ENCODE peak calls at places on chromosomes 1 and 21, in four cellular contexts. L is GM12878, E is A549, S is sigmoid colon. J is an unnamed sample.

GRCh38 chr1:177913762-177914540 is 55.9 kb downstream of the SEC16B start:
- DNase-seq in L (no peak), E (peak; percentile 19), S (no peak), J (no peak)

GRCh38 chr1:25837253-25837875 is 17.6 kb downstream of the MTFR1L start:
- DNase-seq in L (no peak), E (peak; percentile 14), S (no peak), J (no peak)

GRCh38 chr21:17466166-17466565 is 46.7 kb upstream of the CXADR start:
- DNase-seq in L (no peak), E (peak; percentile 28), S (no peak), J (no peak)

GRCh38 chr1:158016651-158017335 is 23.3 kb downstream of the KIRREL1 start:
- DNase-seq in L (no peak), E (peak; percentile 66), S (no peak), J (no peak)

GRCh38 chr1:10980094-10980577 is 32.3 kb upstream of the TARDBP start:
- DNase-seq in L (no peak), E (no peak), S (peak; percentile 91), J (peak; percentile 89)

GRCh38 chr1:182580736-182581135 is 8.3 kb downstream of the RNASEL start:
- DNase-seq in L (no peak), E (no peak), S (no peak), J (no peak)

GRCh38 chr21:44742418-44743153 is 31.2 kb upstream of the TSPEAR start:
- DNase-seq in L (no peak), E (peak; percentile 33), S (no peak), J (no peak)

GRCh38 chr21:44834231-44834950 is 16.5 kb upstream of the SUMO3 start:
- DNase-seq in L (no peak), E (no peak), S (no peak), J (no peak)

GRCh38 chr1:8875216-8875861 is 3.1 kb downstream of the ENO1 start:
- DNase-seq in L (no peak), E (no peak), S (no peak), J (no peak)

GRCh38 chr1:191508239-191508638 is 650.0 kb upstream of the RGS18 start:
- DNase-seq in L (peak; percentile 5), E (no peak), S (no peak), J (no peak)

GRCh38 chr1:86758570-86758969 is 54.2 kb downstream of the SH3GLB1 start:
- DNase-seq in L (no peak), E (peak; percentile 11), S (no peak), J (no peak)

GRCh38 chr1:23646086-23646485 is 45.5 kb upstream of the RPL11 start:
- DNase-seq in L (no peak), E (no peak), S (no peak), J (no peak)

GRCh38 chr1:35287807-35288640 is 19.5 kb downstream of the ZMYM4 start:
- DNase-seq in L (no peak), E (no peak), S (no peak), J (no peak)

GRCh38 chr1:22143586-22144033 is 713 bp upstream of the WNT4 start:
- DNase-seq in L (no peak), E (no peak), S (no peak), J (peak; percentile 84)

GRCh38 chr1:10161121-10161520 is 49.2 kb upstream of the KIF1B start:
- DNase-seq in L (no peak), E (no peak), S (no peak), J (no peak)

GRCh38 chr1:18343646-18344045 is 137.1 kb upstream of the KLHDC7A start:
- DNase-seq in L (no peak), E (no peak), S (no peak), J (no peak)

GRCh38 chr1:156510709-156511108 is 10.1 kb upstream of the MEF2D start:
- DNase-seq in L (no peak), E (no peak), S (peak; percentile 99), J (no peak)

GRCh38 chr1:200438911-200439310 is 29.1 kb upstream of the ZNF281 start:
- DNase-seq in L (no peak), E (no peak), S (no peak), J (no peak)

DNA sequence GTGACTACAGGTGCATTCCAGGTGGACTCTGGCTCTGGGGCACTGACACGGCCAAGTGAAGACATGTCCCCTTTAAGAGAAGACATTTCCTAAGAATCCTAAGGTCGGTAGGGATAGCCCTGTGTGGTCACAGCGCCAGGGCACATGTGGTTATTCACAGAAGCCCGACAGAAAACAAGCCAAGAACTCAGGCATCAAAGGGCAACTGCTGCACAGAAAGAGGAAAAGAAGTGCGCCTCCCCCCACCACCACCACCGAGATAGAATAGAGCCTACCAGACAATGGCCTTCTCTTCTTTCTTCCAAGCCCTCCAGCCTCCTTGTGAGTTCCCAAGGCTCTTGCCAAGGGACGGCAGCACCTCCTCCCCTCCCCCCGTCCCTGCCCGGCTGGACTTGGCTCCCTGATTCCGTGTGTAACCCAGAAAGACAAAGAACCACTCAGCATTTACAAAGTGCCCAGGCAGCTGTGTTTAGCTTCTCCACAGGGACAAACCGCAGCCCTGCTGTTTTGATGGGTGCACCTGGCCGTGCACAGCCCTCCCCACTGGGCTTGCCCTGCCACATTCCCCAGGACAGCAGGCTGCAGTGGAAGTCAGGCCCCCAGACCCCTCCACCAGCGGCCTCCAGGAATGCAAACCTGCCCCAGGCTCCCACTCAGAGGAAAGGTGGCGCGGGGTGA is 30.2 kb downstream of the TMPRSS2 start:
- DNase-seq in L (no peak), E (no peak), S (no peak), J (no peak)
- TF ChIP-seq EP300 in L (no peak), E (no peak), S (no peak), J (no peak)

DNA sequence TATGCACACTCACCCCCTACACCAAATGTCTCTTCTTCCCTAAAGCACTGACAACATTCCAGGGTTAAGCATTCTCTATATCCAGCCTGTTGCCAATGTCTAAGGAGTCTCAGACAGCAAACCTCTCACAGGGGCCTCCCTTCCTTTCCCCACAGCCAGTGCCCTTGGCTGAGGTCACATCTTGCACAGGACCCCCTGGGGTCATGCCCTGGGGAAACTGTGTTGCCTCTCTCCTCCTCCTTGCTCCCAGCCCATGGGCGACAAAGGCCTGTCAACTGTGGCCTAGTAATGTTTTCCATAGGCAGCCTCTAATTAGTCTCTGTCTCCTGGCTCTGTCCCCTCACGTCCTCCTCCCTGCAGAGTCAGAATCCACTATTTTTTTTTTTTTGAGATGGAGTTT is 54.6 kb downstream of the NENF start:
- DNase-seq in L (no peak), E (no peak), S (no peak), J (no peak)
- TF ChIP-seq EP300 in L (no peak), E (no peak), S (no peak), J (no peak)

GRCh38 chr1:117169871-117170596 is 40.7 kb downstream of the VTCN1 start:
- DNase-seq in L (no peak), E (no peak), S (no peak), J (no peak)

GRCh38 chr1:117164209-117164608 is 42.7 kb upstream of the TRIM45 start:
- DNase-seq in L (no peak), E (no peak), S (no peak), J (no peak)

GRCh38 chr1:117167402-117167801 is 43.3 kb downstream of the VTCN1 start:
- DNase-seq in L (no peak), E (no peak), S (no peak), J (no peak)

GRCh38 chr1:117162806-117163205 is 41.3 kb upstream of the TRIM45 start:
- DNase-seq in L (no peak), E (no peak), S (no peak), J (no peak)

DNA sequence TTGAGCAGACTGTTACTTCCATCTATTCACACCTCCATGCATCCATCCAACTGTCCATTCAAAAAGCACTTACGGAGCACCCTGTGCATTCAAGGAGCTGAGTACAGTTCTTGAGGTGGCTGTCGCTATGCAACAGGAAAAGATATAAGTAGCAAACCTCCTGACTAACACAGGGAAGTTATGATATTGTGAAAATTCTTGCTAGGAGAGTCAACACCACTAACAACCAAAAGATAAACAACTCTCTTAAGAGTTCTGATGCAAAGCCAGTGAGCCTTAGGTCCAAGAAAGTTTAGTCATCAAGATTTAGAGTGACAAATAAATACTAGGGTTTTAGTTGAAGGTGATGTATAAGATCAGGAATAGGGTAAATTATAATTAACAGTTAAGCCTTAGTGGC is 44.5 kb upstream of the TRIM45 start:
- DNase-seq in L (no peak), E (peak; percentile 58), S (no peak), J (peak; percentile 49)
- TF ChIP-seq EP300 in L (no peak), E (no peak), S (no peak), J (no peak)

DNA sequence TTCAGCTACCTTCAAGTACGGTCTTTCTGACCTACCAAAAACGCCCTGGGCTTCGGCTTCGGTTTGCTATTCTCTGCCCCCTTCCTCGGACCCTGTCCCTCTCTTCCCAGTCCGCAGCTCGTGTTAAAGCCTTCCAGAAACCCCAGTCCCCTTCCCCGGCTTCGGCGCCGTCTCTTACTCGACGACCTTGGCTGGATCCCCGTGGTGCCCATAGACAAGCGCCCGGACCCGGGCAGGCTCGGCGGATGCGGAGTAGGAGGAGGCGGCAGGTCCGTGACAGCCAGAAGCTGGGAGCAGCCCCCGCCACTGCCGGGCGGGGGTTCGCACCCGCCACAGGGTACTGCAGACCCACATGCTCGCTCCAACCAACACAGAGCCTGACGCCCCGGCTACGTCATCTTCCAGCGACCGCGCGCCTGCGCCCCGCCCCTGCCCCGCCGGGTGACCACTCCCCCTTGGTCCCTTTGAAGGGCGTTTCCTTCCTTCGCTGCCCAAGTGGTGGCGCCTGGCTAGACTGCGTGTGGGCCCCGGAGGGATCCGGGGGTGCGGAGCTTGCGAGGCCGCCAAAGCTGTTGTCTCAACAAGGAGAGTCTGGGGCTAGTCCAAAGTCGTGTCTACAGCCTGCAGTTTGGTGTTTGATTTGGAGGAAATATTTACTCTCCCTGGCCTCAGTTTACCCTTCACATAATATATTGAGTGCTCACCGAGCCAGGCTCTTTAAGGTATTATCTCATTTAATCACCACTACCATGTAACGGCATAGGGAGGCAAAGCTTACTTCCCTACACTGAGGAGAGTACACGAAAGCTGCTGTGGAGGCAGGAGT is at the start of gene MECR:
- DNase-seq in L (peak; percentile 82), E (peak; percentile 91), S (peak; percentile 96), J (peak; percentile 92)
- TF ChIP-seq EP300 in L (no peak), E (no peak), S (peak; percentile 33), J (no peak)

DNA sequence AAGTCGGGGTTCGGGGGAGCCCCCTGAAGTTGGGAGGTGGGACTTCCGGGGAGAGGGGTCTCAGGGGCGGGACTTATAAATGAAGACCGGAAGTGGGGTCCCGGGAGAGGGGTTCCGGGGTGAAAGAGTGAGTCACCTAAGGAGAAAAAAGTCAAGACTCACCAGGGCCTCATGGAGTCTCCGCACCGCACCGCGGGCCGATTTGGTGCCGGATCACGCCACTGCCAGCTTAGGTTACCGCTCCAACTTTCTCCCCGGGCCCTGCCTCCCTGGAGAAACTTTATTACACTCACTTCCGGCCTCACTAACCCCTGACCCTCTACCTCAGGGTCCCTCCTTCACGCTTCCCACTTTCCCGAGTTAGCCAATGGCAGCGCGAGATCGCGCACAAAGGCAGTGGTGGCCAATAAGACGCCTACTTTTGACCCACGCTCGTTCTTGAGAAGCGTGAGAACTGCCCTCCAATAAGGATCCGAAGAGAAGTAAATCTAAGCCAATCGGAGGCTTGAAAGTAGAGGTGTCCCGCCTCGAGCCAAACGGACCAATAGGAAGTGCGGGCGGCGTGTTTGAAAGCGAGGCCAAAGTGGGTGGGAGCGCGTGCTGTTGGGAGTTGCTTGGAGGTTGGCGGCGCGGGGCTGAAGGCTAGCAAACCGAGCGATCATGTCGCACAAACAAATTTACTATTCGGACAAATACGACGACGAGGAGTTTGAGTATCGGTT is at the start of gene CKS1B:
- DNase-seq in L (peak; percentile 100), E (peak; percentile 100), S (peak; percentile 99), J (peak; percentile 93)
- TF ChIP-seq EP300 in L (no peak), E (no peak), S (no peak), J (no peak)

GRCh38 chr1:32890516-32891240 is 4.4 kb downstream of the HPCA start:
- DNase-seq in L (no peak), E (no peak), S (peak; percentile 30), J (no peak)
- TF ChIP-seq EP300 in L (no peak), E (no peak), S (no peak), J (no peak)

J was measured in upper lobe of left lung.